ENCODE peak calls at places on chromosomes 12 and 14, in ten cellular contexts. One of them, this sample, is unnamed.

GRCh38 chr12:78179346-78179745 is 348.7 kb downstream of the NAV3 start:
- DNase-seq in effector CD4-positive, alpha-beta T cell: no peak
- DNase-seq in naive thymus-derived CD4-positive, alpha-beta T cell: no peak
- DNase-seq in fibroblast of mammary gland: no peak
- DNase-seq in stimulated activated CD4-positive, alpha-beta T cell treated with anti-CD3 and anti-CD28 coated beads, Interleukin-4, amount 100 ng/mL, for 1 hour: no peak
- DNase-seq in BE2C: no peak
- DNase-seq in T-helper 1 cell: no peak
- DNase-seq in activated naive CD4-positive, alpha-beta T cell: no peak
- DNase-seq in MV-4-11: no peak
- DNase-seq in GM20000: no peak
- DNase-seq in this sample: no peak

GRCh38 chr12:109949089-109949488 is 47.1 kb downstream of the GIT2 start:
- DNase-seq in naive thymus-derived CD4-positive, alpha-beta T cell: no peak
- DNase-seq in activated naive CD4-positive, alpha-beta T cell: no peak
- DNase-seq in BE2C: no peak
- DNase-seq in T-helper 1 cell: no peak
- DNase-seq in MV-4-11: no peak
- DNase-seq in stimulated activated CD4-positive, alpha-beta T cell treated with anti-CD3 and anti-CD28 coated beads, Interleukin-4, amount 100 ng/mL, for 1 hour: no peak
- DNase-seq in fibroblast of mammary gland: peak; percentile 65
- DNase-seq in GM20000: no peak
- DNase-seq in effector CD4-positive, alpha-beta T cell: no peak
- DNase-seq in this sample: no peak

GRCh38 chr14:93780811-93781210 is 7.5 kb downstream of the PRIMA1 start:
- DNase-seq in MV-4-11: no peak
- DNase-seq in fibroblast of mammary gland: no peak
- DNase-seq in naive thymus-derived CD4-positive, alpha-beta T cell: no peak
- DNase-seq in activated naive CD4-positive, alpha-beta T cell: no peak
- DNase-seq in stimulated activated CD4-positive, alpha-beta T cell treated with anti-CD3 and anti-CD28 coated beads, Interleukin-4, amount 100 ng/mL, for 1 hour: no peak
- DNase-seq in T-helper 1 cell: no peak
- DNase-seq in GM20000: no peak
- DNase-seq in effector CD4-positive, alpha-beta T cell: no peak
- DNase-seq in BE2C: peak; percentile 31
- DNase-seq in this sample: no peak

GRCh38 chr14:54420478-54421116 is 20.6 kb downstream of the CNIH1 start:
- DNase-seq in BE2C: peak; percentile 53
- DNase-seq in stimulated activated CD4-positive, alpha-beta T cell treated with anti-CD3 and anti-CD28 coated beads, Interleukin-4, amount 100 ng/mL, for 1 hour: no peak
- DNase-seq in effector CD4-positive, alpha-beta T cell: no peak
- DNase-seq in fibroblast of mammary gland: peak; percentile 67
- DNase-seq in MV-4-11: peak; percentile 76
- DNase-seq in naive thymus-derived CD4-positive, alpha-beta T cell: no peak
- DNase-seq in T-helper 1 cell: no peak
- DNase-seq in activated naive CD4-positive, alpha-beta T cell: no peak
- DNase-seq in GM20000: no peak
- DNase-seq in this sample: peak; percentile 8

GRCh38 chr14:50381823-50382287 is 14.8 kb downstream of the CDKL1 start:
- DNase-seq in fibroblast of mammary gland: no peak
- DNase-seq in activated naive CD4-positive, alpha-beta T cell: no peak
- DNase-seq in naive thymus-derived CD4-positive, alpha-beta T cell: no peak
- DNase-seq in T-helper 1 cell: no peak
- DNase-seq in effector CD4-positive, alpha-beta T cell: no peak
- DNase-seq in BE2C: no peak
- DNase-seq in stimulated activated CD4-positive, alpha-beta T cell treated with anti-CD3 and anti-CD28 coated beads, Interleukin-4, amount 100 ng/mL, for 1 hour: no peak
- DNase-seq in GM20000: no peak
- DNase-seq in MV-4-11: no peak
- DNase-seq in this sample: no peak

GRCh38 chr12:89993632-89994031 is 285.0 kb upstream of the ATP2B1 start:
- DNase-seq in stimulated activated CD4-positive, alpha-beta T cell treated with anti-CD3 and anti-CD28 coated beads, Interleukin-4, amount 100 ng/mL, for 1 hour: no peak
- DNase-seq in fibroblast of mammary gland: no peak
- DNase-seq in T-helper 1 cell: no peak
- DNase-seq in effector CD4-positive, alpha-beta T cell: no peak
- DNase-seq in naive thymus-derived CD4-positive, alpha-beta T cell: no peak
- DNase-seq in GM20000: no peak
- DNase-seq in MV-4-11: no peak
- DNase-seq in activated naive CD4-positive, alpha-beta T cell: no peak
- DNase-seq in BE2C: no peak
- DNase-seq in this sample: no peak

GRCh38 chr12:26271889-26272492 is 76.6 kb downstream of the SSPN start:
- DNase-seq in GM20000: peak; percentile 22
- DNase-seq in stimulated activated CD4-positive, alpha-beta T cell treated with anti-CD3 and anti-CD28 coated beads, Interleukin-4, amount 100 ng/mL, for 1 hour: peak; percentile 45
- DNase-seq in T-helper 1 cell: no peak
- DNase-seq in naive thymus-derived CD4-positive, alpha-beta T cell: no peak
- DNase-seq in MV-4-11: no peak
- DNase-seq in activated naive CD4-positive, alpha-beta T cell: no peak
- DNase-seq in fibroblast of mammary gland: peak; percentile 91
- DNase-seq in BE2C: no peak
- DNase-seq in effector CD4-positive, alpha-beta T cell: no peak
- DNase-seq in this sample: peak; percentile 20

GRCh38 chr14:48973136-48973535 is 613.0 kb downstream of the RPS29 start:
- DNase-seq in stimulated activated CD4-positive, alpha-beta T cell treated with anti-CD3 and anti-CD28 coated beads, Interleukin-4, amount 100 ng/mL, for 1 hour: no peak
- DNase-seq in effector CD4-positive, alpha-beta T cell: no peak
- DNase-seq in T-helper 1 cell: no peak
- DNase-seq in BE2C: no peak
- DNase-seq in GM20000: no peak
- DNase-seq in MV-4-11: no peak
- DNase-seq in naive thymus-derived CD4-positive, alpha-beta T cell: no peak
- DNase-seq in fibroblast of mammary gland: no peak
- DNase-seq in activated naive CD4-positive, alpha-beta T cell: no peak
- DNase-seq in this sample: no peak

GRCh38 chr14:50531595-50532501 is 521 bp downstream of the MAP4K5 start:
- DNase-seq in stimulated activated CD4-positive, alpha-beta T cell treated with anti-CD3 and anti-CD28 coated beads, Interleukin-4, amount 100 ng/mL, for 1 hour: no peak
- DNase-seq in effector CD4-positive, alpha-beta T cell: peak; percentile 4
- DNase-seq in fibroblast of mammary gland: peak; percentile 33
- DNase-seq in MV-4-11: no peak
- DNase-seq in BE2C: peak; percentile 62
- DNase-seq in T-helper 1 cell: peak; percentile 16
- DNase-seq in naive thymus-derived CD4-positive, alpha-beta T cell: no peak
- DNase-seq in activated naive CD4-positive, alpha-beta T cell: no peak
- DNase-seq in GM20000: peak; percentile 49
- DNase-seq in this sample: peak; percentile 37

GRCh38 chr14:64501326-64502171 is 2.1 kb downstream of the ZBTB25 start:
- DNase-seq in stimulated activated CD4-positive, alpha-beta T cell treated with anti-CD3 and anti-CD28 coated beads, Interleukin-4, amount 100 ng/mL, for 1 hour: no peak
- DNase-seq in activated naive CD4-positive, alpha-beta T cell: no peak
- DNase-seq in naive thymus-derived CD4-positive, alpha-beta T cell: no peak
- DNase-seq in T-helper 1 cell: no peak
- DNase-seq in BE2C: peak; percentile 78
- DNase-seq in fibroblast of mammary gland: peak; percentile 85
- DNase-seq in MV-4-11: peak; percentile 15
- DNase-seq in GM20000: no peak
- DNase-seq in effector CD4-positive, alpha-beta T cell: peak; percentile 8
- DNase-seq in this sample: peak; percentile 10